ENCODE peak calls at places on chromosome 16, in ten cellular contexts. Y, R, K, Z, T, C, A, X, E and W are unnamed samples.

GRCh38 chr16:15757630-15758251 is 99.1 kb downstream of the MYH11 start:
- DNase-seq in A (no peak), Z (no peak), C (no peak), E (no peak), R (no peak), Y (no peak), K (no peak), T (no peak), X (no peak), W (no peak)

GRCh38 chr16:72537684-72538083 is 365.7 kb upstream of the PMFBP1 start:
- DNase-seq in C (no peak), X (no peak), R (no peak), Y (no peak), E (no peak), K (peak; percentile 23), T (peak; percentile 31), Z (no peak), A (peak; percentile 65), W (no peak)

GRCh38 chr16:57426356-57426755 is 20.8 kb downstream of the CIAPIN1 start:
- DNase-seq in Z (no peak), C (no peak), K (no peak), T (no peak), A (no peak), Y (no peak), E (no peak), X (no peak), R (no peak), W (no peak)

GRCh38 chr16:2774161-2774891 is 2.8 kb downstream of the ELOB start:
- DNase-seq in C (peak; percentile 46), A (no peak), Y (no peak), T (no peak), Z (peak; percentile 44), K (no peak), X (no peak), R (no peak), E (no peak), W (peak; percentile 66)

GRCh38 chr16:83273504-83274173 is 534.1 kb upstream of the HSBP1 start:
- DNase-seq in T (no peak), E (no peak), K (no peak), Y (no peak), A (no peak), Z (no peak), R (no peak), C (no peak), X (no peak), W (no peak)

GRCh38 chr16:89934611-89935553 is 11.7 kb downstream of the TUBB3 start:
- DNase-seq in X (no peak), C (no peak), Y (no peak), Z (no peak), R (no peak), E (no peak), A (no peak), K (no peak), T (no peak), W (no peak)

GRCh38 chr16:66364959-66365306 is 1.6 kb upstream of the CDH5 start:
- DNase-seq in Z (no peak), T (no peak), E (no peak), R (no peak), X (no peak), C (no peak), A (no peak), K (no peak), Y (no peak), W (no peak)

GRCh38 chr16:27254262-27254811 is 14.2 kb downstream of the NSMCE1 start:
- DNase-seq in X (no peak), K (no peak), Z (peak; percentile 14), C (no peak), R (no peak), E (no peak), T (no peak), A (no peak), Y (no peak), W (no peak)

GRCh38 chr16:31874354-31875111 is 926 bp downstream of the ZNF267 start:
- DNase-seq in T (peak; percentile 34), A (peak; percentile 62), R (no peak), Y (no peak), E (peak; percentile 49), C (no peak), K (peak; percentile 38), Z (no peak), X (peak; percentile 42), W (peak; percentile 37)

GRCh38 chr16:2147981-2148671 is at the start of gene RAB26:
- DNase-seq in E (peak; percentile 99), T (peak; percentile 58), A (peak; percentile 69), Y (peak; percentile 45), R (peak; percentile 93), Z (peak; percentile 89), C (peak; percentile 82), K (peak; percentile 91), X (peak; percentile 95), W (peak; percentile 81)

GRCh38 chr16:27237229-27238015 is 31.1 kb downstream of the NSMCE1 start:
- DNase-seq in X (no peak), Y (no peak), T (no peak), A (peak; percentile 57), Z (peak; percentile 50), E (no peak), K (peak; percentile 68), C (peak; percentile 48), R (no peak), W (peak; percentile 73)

GRCh38 chr16:28092721-28093382 is 29.3 kb upstream of the GSG1L start:
- DNase-seq in K (peak; percentile 60), R (no peak), X (no peak), T (no peak), E (no peak), A (peak; percentile 37), Z (peak; percentile 61), Y (no peak), C (no peak), W (no peak)

GRCh38 chr16:10376229-10376628 is 9.6 kb upstream of the ATF7IP2 start:
- DNase-seq in Y (no peak), K (no peak), E (no peak), T (no peak), X (no peak), Z (no peak), R (no peak), A (no peak), C (no peak), W (no peak)

GRCh38 chr16:10895053-10895946 is 18.3 kb downstream of the CIITA start:
- DNase-seq in T (peak; percentile 44), X (no peak), Y (no peak), A (peak; percentile 59), E (no peak), C (no peak), K (no peak), R (no peak), Z (no peak), W (no peak)